ENCODE peak calls at places on chromosomes 5 and 9, in four cellular contexts. E is K562, Q is GM23338, V is GM12878. O is an unnamed sample.

GRCh38 chr9:85577353-85577952 is 164.3 kb downstream of the AGTPBP1 start:
- DNase-seq in Q (no peak), E (no peak), V (no peak), O (no peak)

GRCh38 chr5:77629553-77630245 is 8.8 kb downstream of the OTP start:
- DNase-seq in Q (peak), V (no peak), E (no peak), O (no peak)

GRCh38 chr5:139446956-139447779 is 7.8 kb upstream of the DNAJC18 start:
- DNase-seq in Q (no peak), E (no peak), V (peak), O (no peak)

GRCh38 chr5:68320094-68320986 is 104.8 kb downstream of the PIK3R1 start:
- DNase-seq in V (no peak), E (no peak), Q (no peak), O (peak)

GRCh38 chr5:175895701-175896102 is 24.3 kb downstream of the CPLX2 start:
- DNase-seq in V (peak), E (no peak), Q (no peak), O (no peak)

GRCh38 chr5:122738088-122738487 is 36.8 kb upstream of the SNX2 start:
- DNase-seq in Q (no peak), V (no peak), E (no peak), O (no peak)

GRCh38 chr5:89769975-89770374 is 639.6 kb downstream of the CETN3 start:
- DNase-seq in Q (no peak), E (no peak), V (no peak), O (no peak)

GRCh38 chr9:118961857-118962256 is 407.4 kb downstream of the BRINP1 start:
- DNase-seq in Q (peak), V (no peak), E (no peak), O (no peak)

GRCh38 chr5:34022131-34022705 is 14.4 kb upstream of the AMACR start:
- DNase-seq in E (no peak), Q (no peak), V (no peak), O (no peak)

GRCh38 chr9:36037580-36038169 is 962 bp downstream of the RECK start:
- DNase-seq in Q (peak), V (no peak), E (no peak), O (no peak)

GRCh38 chr9:128895556-128895955 is 13.6 kb downstream of the LRRC8A start:
- DNase-seq in Q (peak), V (no peak), E (no peak), O (no peak)

GRCh38 chr5:171599957-171600612 is 180.6 kb downstream of the FGF18 start:
- DNase-seq in V (no peak), Q (no peak), E (no peak), O (no peak)

GRCh38 chr9:72680593-72681317 is 159.3 kb downstream of the TMC1 start:
- DNase-seq in V (no peak), Q (peak), E (no peak), O (no peak)

GRCh38 chr5:60232051-60232794 is 338.7 kb upstream of the PDE4D start:
- DNase-seq in V (no peak), E (no peak), Q (no peak), O (no peak)

GRCh38 chr5:77064040-77064439 is 23.0 kb downstream of the ZBED3 start:
- DNase-seq in Q (no peak), E (no peak), V (no peak), O (no peak)

GRCh38 chr9:134224130-134224826 is 59.9 kb upstream of the RNU6ATAC start:
- DNase-seq in E (no peak), Q (no peak), V (no peak), O (no peak)

GRCh38 chr9:36976371-36977030 is 57.6 kb downstream of the PAX5 start:
- DNase-seq in V (no peak), E (no peak), Q (no peak), O (no peak)

GRCh38 chr5:98954392-98955028 is 25.7 kb upstream of the CHD1 start:
- DNase-seq in V (no peak), E (peak), Q (no peak), O (no peak)

GRCh38 chr5:111478266-111478665 is 34.1 kb downstream of the STARD4 start:
- DNase-seq in E (no peak), V (no peak), Q (no peak), O (no peak)

GRCh38 chr5:54669285-54669684 is 151.7 kb downstream of the SNX18 start:
- DNase-seq in V (no peak), Q (no peak), E (no peak), O (no peak)

GRCh38 chr5:153707626-153708025 is 217.2 kb downstream of the GRIA1 start:
- DNase-seq in V (no peak), Q (no peak), E (no peak), O (no peak)

GRCh38 chr9:128081052-128081451 is 13.0 kb downstream of the SLC25A25 start:
- DNase-seq in V (no peak), E (peak), Q (no peak), O (no peak)

GRCh38 chr5:17359451-17359965 is 138.5 kb upstream of the TAF11L2 start:
- DNase-seq in Q (no peak), V (no peak), E (no peak), O (no peak)

GRCh38 chr5:136772541-136772940 is 407.2 kb upstream of the TRPC7 start:
- DNase-seq in E (no peak), Q (no peak), V (no peak), O (no peak)

GRCh38 chr9:136285501-136286358 is 18.2 kb downstream of the CCDC187 start:
- DNase-seq in Q (no peak), E (no peak), V (no peak), O (no peak)

GRCh38 chr9:70080481-70081119 is 37.0 kb downstream of the MAMDC2 start:
- DNase-seq in E (no peak), V (no peak), Q (peak), O (peak)

GRCh38 chr5:61245486-61245885 is 83.2 kb upstream of the SMIM15 start:
- DNase-seq in Q (no peak), V (no peak), E (no peak), O (no peak)

GRCh38 chr5:44387911-44388310 is 1.3 kb downstream of the FGF10 start:
- DNase-seq in E (no peak), Q (peak), V (no peak), O (no peak)

GRCh38 chr5:158463971-158464370 is 605.0 kb upstream of the CLINT1 start:
- DNase-seq in E (no peak), V (no peak), Q (no peak), O (peak)

GRCh38 chr9:13213337-13213736 is 66.2 kb downstream of the MPDZ start:
- DNase-seq in E (no peak), V (no peak), Q (peak), O (peak)

GRCh38 chr5:172550096-172550765 is 90.8 kb upstream of the NEURL1B start:
- DNase-seq in V (no peak), Q (no peak), E (no peak), O (no peak)

GRCh38 chr9:134723491-134723890 is 81.9 kb downstream of the COL5A1 start:
- DNase-seq in V (no peak), E (no peak), Q (no peak), O (no peak)

GRCh38 chr9:35828716-35829083 is at the start of gene FAM221B:
- DNase-seq in Q (peak), V (no peak), E (no peak), O (no peak)

GRCh38 chr5:81303563-81303962 is 2.2 kb downstream of the ZCCHC9 start:
- DNase-seq in E (no peak), V (no peak), Q (no peak), O (peak)

GRCh38 chr5:135429326-135429725 is 17.8 kb downstream of the DCANP1 start:
- DNase-seq in E (no peak), V (no peak), Q (no peak), O (peak)

GRCh38 chr9:37220971-37221370 is 100.6 kb downstream of the ZCCHC7 start:
- DNase-seq in V (no peak), E (no peak), Q (no peak), O (no peak)

GRCh38 chr5:158320178-158320674 is 461.3 kb upstream of the CLINT1 start:
- DNase-seq in E (no peak), Q (no peak), V (no peak), O (no peak)

GRCh38 chr5:54175-54730 is 37.7 kb upstream of the PLEKHG4B start:
- DNase-seq in V (no peak), Q (no peak), E (no peak), O (no peak)

GRCh38 chr5:53381-54174 is 38.4 kb upstream of the PLEKHG4B start:
- DNase-seq in V (no peak), Q (peak), E (peak), O (no peak)

GRCh38 chr5:51500-51823 is 40.5 kb upstream of the PLEKHG4B start:
- DNase-seq in V (no peak), Q (no peak), E (no peak), O (no peak)

GRCh38 chr5:54876-55569 is 36.9 kb upstream of the PLEKHG4B start:
- DNase-seq in E (no peak), Q (no peak), V (no peak), O (no peak)

GRCh38 chr5:56561-57290 is 35.2 kb upstream of the PLEKHG4B start:
- DNase-seq in V (no peak), Q (peak), E (peak), O (no peak)
- TF ChIP-seq JUNB in V (no peak), Q (no peak), E (no peak), O (no peak)

GRCh38 chr9:27625751-27626628 is 52.7 kb upstream of the C9orf72 start:
- DNase-seq in E (no peak), Q (no peak), V (no peak), O (no peak)
- H2AFZ ChIP-seq in E (no peak), Q (no peak), V (no peak), O (no peak)

GRCh38 chr9:124475158-124475867 is 25.1 kb downstream of the ADGRD2 start:
- DNase-seq in E (no peak), V (no peak), Q (peak), O (no peak)

GRCh38 chr9:124475868-124476690 is 25.8 kb downstream of the ADGRD2 start:
- DNase-seq in Q (no peak), E (no peak), V (no peak), O (no peak)

GRCh38 chr9:124478014-124478753 is 27.9 kb downstream of the ADGRD2 start:
- DNase-seq in E (no peak), Q (peak), V (no peak), O (no peak)

GRCh38 chr9:124479371-124479770 is 27.8 kb downstream of the NR5A1 start:
- DNase-seq in E (no peak), V (no peak), Q (no peak), O (no peak)

GRCh38 chr9:124477211-124478013 is 27.2 kb downstream of the ADGRD2 start:
- DNase-seq in E (peak), Q (peak), V (no peak), O (no peak)
- TF ChIP-seq JUNB in E (no peak), Q (no peak), V (no peak), O (no peak)

DNA sequence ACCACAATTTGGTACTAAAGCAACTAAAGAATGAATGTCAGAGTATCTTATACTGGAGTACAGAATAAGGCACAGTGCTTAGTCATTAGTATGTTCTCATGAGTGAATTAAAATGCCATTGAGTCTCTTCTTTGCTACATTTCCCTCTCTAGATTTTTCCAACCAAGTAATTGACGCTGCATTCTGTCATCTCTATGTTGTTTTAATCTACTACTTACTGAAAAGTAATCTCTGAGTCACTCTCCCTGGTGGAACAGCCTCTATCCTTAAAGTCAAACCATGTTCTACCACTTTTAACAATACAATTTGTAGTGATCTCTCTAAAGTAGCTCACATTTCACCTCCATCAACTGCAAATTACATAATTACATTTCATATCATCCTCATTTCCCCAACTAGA is 495.1 kb downstream of the CDH18 start:
- DNase-seq in V (no peak), Q (no peak), E (no peak), O (no peak)
- H2AFZ ChIP-seq in V (no peak), Q (no peak), E (no peak), O (no peak)

GRCh38 chr9:94603259-94603776 is 9.7 kb upstream of the FBP2 start:
- DNase-seq in E (peak), Q (peak), V (peak), O (peak)
- TF ChIP-seq JUNB in E (no peak), Q (no peak), V (no peak), O (no peak)

GRCh38 chr5:160250226-160250625 is 20.9 kb downstream of the FABP6 start:
- DNase-seq in Q (no peak), V (no peak), E (no peak), O (no peak)

GRCh38 chr5:160242140-160242539 is 12.8 kb downstream of the FABP6 start:
- DNase-seq in E (no peak), Q (no peak), V (no peak), O (no peak)

GRCh38 chr5:160240350-160240749 is 11.0 kb downstream of the FABP6 start:
- DNase-seq in Q (no peak), V (no peak), E (no peak), O (no peak)

GRCh38 chr5:160250826-160251225 is 21.5 kb downstream of the FABP6 start:
- DNase-seq in Q (no peak), E (no peak), V (no peak), O (no peak)

GRCh38 chr5:160245506-160246100 is 16.3 kb downstream of the FABP6 start:
- DNase-seq in Q (no peak), V (no peak), E (no peak), O (no peak)
- H2AFZ ChIP-seq in Q (no peak), V (no peak), E (no peak), O (no peak)

GRCh38 chr5:174596429-174596828 is 128.0 kb upstream of the MSX2 start:
- DNase-seq in V (no peak), E (no peak), Q (no peak), O (no peak)
- TF ChIP-seq JUNB in V (no peak), E (no peak), Q (no peak), O (no peak)